ENCODE peak calls at places on chromosomes 1 and 21, in eight cellular contexts. B is fibroblast of lung, S is NB4, E is GM12865, I is ovary, J is tibial artery, V is fibroblast of the aortic adventitia, W is AG04450. G is an unnamed sample.

GRCh38 chr1:201405484-201405831 is 6.3 kb upstream of the LAD1 start:
- DNase-seq in E (peak), B (no peak), V (no peak), J (no peak), S (peak), W (no peak), I (no peak), G (no peak)

GRCh38 chr1:57615956-57616355 is 192.1 kb upstream of the DAB1 start:
- DNase-seq in E (no peak), S (no peak), V (no peak), J (no peak), W (no peak), B (no peak), I (no peak), G (no peak)

GRCh38 chr1:116724765-116725375 is 29.4 kb upstream of the CD2 start:
- DNase-seq in W (peak), S (peak), I (no peak), J (no peak), E (peak), V (peak), B (peak), G (peak)

GRCh38 chr1:55575571-55576279 is 360.6 kb upstream of the USP24 start:
- DNase-seq in E (no peak), V (no peak), I (peak), W (no peak), J (peak), S (no peak), B (no peak), G (no peak)

GRCh38 chr1:6459850-6460265 is 6.1 kb downstream of the TNFRSF25 start:
- DNase-seq in V (no peak), S (peak), B (no peak), I (no peak), W (no peak), J (no peak), E (no peak), G (no peak)

GRCh38 chr1:33327587-33328325 is 6.9 kb upstream of the A3GALT2 start:
- DNase-seq in S (peak), W (peak), V (peak), I (peak), J (peak), B (peak), E (no peak), G (peak)

GRCh38 chr1:58545591-58546519 is 671 bp downstream of the OMA1 start:
- DNase-seq in I (peak), S (peak), V (peak), E (peak), J (peak), B (peak), W (peak), G (peak)

GRCh38 chr1:14228677-14229076 is 369.8 kb upstream of the KAZN start:
- DNase-seq in I (no peak), V (no peak), E (no peak), J (no peak), B (no peak), W (no peak), S (no peak), G (no peak)

GRCh38 chr1:193104496-193104905 is 713 bp downstream of the GLRX2 start:
- DNase-seq in V (no peak), J (peak), I (peak), E (peak), W (no peak), B (no peak), S (peak), G (peak)

GRCh38 chr1:66335125-66335524 is 198.8 kb upstream of the SGIP1 start:
- DNase-seq in J (no peak), B (no peak), S (peak), V (no peak), I (no peak), E (peak), W (no peak), G (no peak)

GRCh38 chr1:119482517-119483425 is 24.2 kb upstream of the HSD3B1 start:
- DNase-seq in V (no peak), I (no peak), B (no peak), J (no peak), E (no peak), W (no peak), S (no peak), G (no peak)

GRCh38 chr1:219783605-219784004 is 144.8 kb downstream of the SLC30A10 start:
- DNase-seq in I (no peak), E (no peak), V (no peak), J (no peak), W (no peak), B (peak), S (no peak), G (no peak)

GRCh38 chr1:157968951-157969350 is 24.5 kb upstream of the KIRREL1 start:
- DNase-seq in W (peak), J (no peak), S (no peak), I (no peak), V (peak), B (peak), E (no peak), G (peak)

GRCh38 chr1:224433041-224433670 is 1.4 kb downstream of the WDR26 start:
- DNase-seq in S (peak), V (peak), E (no peak), I (no peak), W (no peak), B (no peak), J (no peak), G (peak)

GRCh38 chr1:36453051-36453450 is 2.8 kb upstream of the OSCP1 start:
- DNase-seq in J (no peak), V (no peak), S (no peak), B (no peak), W (no peak), I (no peak), E (no peak), G (no peak)

GRCh38 chr21:25916226-25916625 is 181.5 kb downstream of the GABPA start:
- DNase-seq in B (no peak), W (no peak), J (no peak), E (no peak), S (no peak), V (no peak), I (no peak), G (no peak)

GRCh38 chr21:34132905-34133304 is 59.5 kb downstream of the MRPS6 start:
- DNase-seq in E (no peak), B (no peak), S (no peak), W (no peak), V (no peak), I (no peak), J (no peak), G (no peak)

GRCh38 chr21:45496968-45497845 is 45.0 kb downstream of the SLC19A1 start:
- DNase-seq in W (no peak), V (no peak), S (no peak), E (no peak), J (peak), B (no peak), I (peak), G (no peak)

GRCh38 chr21:30958737-30959136 is 77.4 kb upstream of the KRTAP11-1 start:
- DNase-seq in I (no peak), W (no peak), V (no peak), S (no peak), E (no peak), J (no peak), B (no peak), G (no peak)

GRCh38 chr1:205538211-205538840 is 33.9 kb downstream of the CDK18 start:
- DNase-seq in S (no peak), E (no peak), V (peak), B (no peak), J (no peak), I (no peak), W (no peak), G (peak)

GRCh38 chr1:27806758-27807157 is 23.8 kb upstream of the PPP1R8 start:
- DNase-seq in V (no peak), E (no peak), W (no peak), I (no peak), S (no peak), J (no peak), B (no peak), G (no peak)

GRCh38 chr1:10509823-10510509 is 35.2 kb downstream of the PEX14 start:
- DNase-seq in I (no peak), B (no peak), W (no peak), S (no peak), E (no peak), V (no peak), J (no peak), G (no peak)

GRCh38 chr1:155001438-155001687 is 1.2 kb upstream of the ZBTB7B start:
- DNase-seq in E (no peak), W (no peak), J (no peak), I (no peak), B (no peak), S (no peak), V (no peak), G (no peak)

GRCh38 chr1:181099152-181100014 is 10.9 kb downstream of the IER5 start:
- DNase-seq in J (peak), W (no peak), I (no peak), B (peak), V (peak), E (peak), S (no peak), G (peak)

GRCh38 chr1:51175278-51175677 is 60.8 kb upstream of the RNF11 start:
- DNase-seq in B (no peak), V (no peak), I (no peak), J (no peak), S (peak), E (no peak), W (no peak), G (peak)

GRCh38 chr1:54283214-54283996 is 83.4 kb downstream of the MRPL37 start:
- DNase-seq in E (no peak), W (no peak), S (peak), I (no peak), V (no peak), J (no peak), B (no peak), G (no peak)

GRCh38 chr1:156152628-156153027 is 757 bp upstream of the SEMA4A start:
- DNase-seq in E (peak), I (no peak), J (no peak), V (no peak), B (no peak), W (no peak), S (no peak), G (no peak)

GRCh38 chr1:212677573-212677972 is 22.1 kb downstream of the BATF3 start:
- DNase-seq in V (no peak), I (no peak), B (no peak), E (no peak), W (no peak), J (no peak), S (no peak), G (no peak)

GRCh38 chr1:221543529-221544120 is 198.3 kb downstream of the DUSP10 start:
- DNase-seq in I (no peak), B (peak), E (peak), V (peak), W (no peak), J (no peak), S (peak), G (peak)

GRCh38 chr1:192925609-192926008 is 116.8 kb downstream of the RGS2 start:
- DNase-seq in J (no peak), E (no peak), B (no peak), I (no peak), S (no peak), V (no peak), W (no peak), G (no peak)

DNA sequence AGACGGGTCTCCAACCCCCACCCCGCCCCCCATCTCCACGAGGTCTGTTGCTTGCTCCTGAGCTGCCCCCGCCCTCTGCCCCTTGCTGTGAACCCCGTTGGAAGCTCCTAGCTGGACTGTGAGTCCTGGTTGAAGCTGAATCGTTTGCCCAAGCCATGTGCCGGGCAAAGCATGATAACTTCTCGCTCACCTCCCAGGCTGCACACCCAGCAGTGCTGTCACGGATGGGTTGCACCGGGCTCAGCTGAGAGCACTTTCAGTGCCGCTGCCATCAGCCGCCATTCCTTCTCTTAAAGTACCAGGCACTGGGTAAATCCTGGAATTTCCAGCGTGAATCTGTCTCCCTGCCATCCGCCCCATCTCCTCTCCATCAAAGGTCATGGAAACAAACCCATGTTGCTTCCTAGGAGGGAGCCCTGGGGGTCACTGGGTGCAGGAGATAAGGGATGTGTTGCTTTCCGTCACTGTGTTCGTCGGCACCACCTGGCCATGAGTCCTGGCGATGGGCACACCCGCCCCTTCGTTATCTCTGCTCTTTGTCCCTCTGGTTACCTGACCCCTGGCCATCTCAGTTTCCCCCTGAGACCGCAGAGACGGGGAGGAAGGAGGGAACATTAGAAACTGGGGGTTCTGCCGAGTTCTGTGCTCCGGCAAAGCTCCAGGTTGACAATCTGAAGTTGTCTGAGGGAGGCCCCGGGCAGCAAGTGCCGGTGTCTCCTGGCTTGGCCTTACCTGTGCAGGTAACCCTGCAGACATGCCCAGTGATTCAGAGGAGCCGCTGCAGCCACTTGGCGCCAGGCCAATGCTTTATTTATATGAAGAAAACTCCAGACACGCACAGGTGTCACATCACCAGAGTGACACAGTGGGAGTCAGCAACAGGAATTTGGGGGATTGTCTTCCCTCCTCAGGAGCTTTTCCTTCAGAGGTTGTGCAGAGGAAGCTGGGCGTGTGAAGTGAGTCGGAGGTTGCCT is 2.7 kb downstream of the PDE9A start:
- DNase-seq in W (no peak), B (no peak), S (no peak), J (no peak), V (no peak), I (no peak), E (no peak), G (no peak)
- H3K4me3 ChIP-seq in W (no peak), B (no peak), S (no peak), J (no peak), V (no peak), I (no peak), E (no peak), G (no peak)

GRCh38 chr21:41045534-41046268 is 122.3 kb upstream of the BACE2 start:
- DNase-seq in W (no peak), S (peak), E (peak), J (no peak), I (no peak), B (no peak), V (no peak), G (no peak)
- TF ChIP-seq CTCF in W (no peak), S (peak), E (peak), J (no peak), I (no peak), B (no peak), V (peak), G (no peak)

DNA sequence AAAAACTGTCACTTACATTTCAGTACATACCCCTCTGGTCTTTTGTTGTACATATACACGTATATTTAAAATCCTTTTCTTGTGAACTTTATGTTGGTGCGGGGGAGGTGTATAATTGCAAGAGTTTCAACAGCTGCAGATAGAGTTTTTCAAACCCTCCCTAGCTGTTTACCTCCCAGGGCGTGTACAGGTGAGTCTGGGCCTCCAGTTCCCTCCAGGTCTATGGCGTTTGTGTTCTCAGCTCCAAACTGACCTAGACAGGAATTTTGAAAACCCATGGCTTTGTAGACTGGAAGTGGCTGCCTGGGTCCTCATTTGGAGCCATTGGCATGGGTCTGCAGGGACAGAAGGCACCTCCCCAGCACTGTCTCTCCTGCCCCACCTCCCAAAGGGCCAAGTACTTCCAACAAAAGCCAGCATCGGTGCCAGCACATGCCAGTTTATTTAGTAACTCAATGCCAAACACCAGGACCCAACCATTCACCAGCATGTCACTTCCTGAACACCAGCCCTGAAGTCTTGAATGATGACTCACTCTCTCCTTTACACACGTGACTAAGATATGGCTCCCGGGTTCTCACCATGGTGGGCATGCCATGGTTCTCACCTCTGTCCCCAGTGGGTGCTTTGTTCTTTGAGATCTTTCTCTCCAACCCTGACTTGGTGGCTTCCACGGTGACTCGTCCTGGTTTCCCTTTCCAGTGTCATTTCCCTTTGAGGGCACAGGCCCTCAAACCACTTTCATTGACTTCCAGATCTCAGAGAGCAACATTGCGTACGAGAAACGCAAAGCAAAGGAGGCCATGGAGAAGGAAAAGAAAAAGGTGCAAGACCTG is 57.3 kb upstream of the EFHD2 start:
- DNase-seq in J (no peak), V (peak), W (no peak), I (no peak), S (peak), E (peak), B (peak), G (peak)
- H3K4me3 ChIP-seq in J (no peak), V (no peak), W (no peak), I (no peak), S (no peak), E (no peak), B (no peak), G (no peak)

GRCh38 chr1:185317886-185318310 is 855 bp upstream of the IVNS1ABP start:
- DNase-seq in I (peak), E (peak), B (no peak), W (no peak), V (no peak), J (peak), S (no peak), G (peak)
- TF ChIP-seq CTCF in I (no peak), E (no peak), B (no peak), W (no peak), V (no peak), J (no peak), S (no peak), G (no peak)

GRCh38 chr1:184152502-184152901 is 101.0 kb downstream of the TSEN15 start:
- DNase-seq in W (no peak), B (peak), S (peak), V (peak), E (no peak), I (no peak), J (no peak), G (peak)
- H3K4me3 ChIP-seq in W (peak), B (no peak), S (peak), V (peak), E (no peak), I (peak), J (peak), G (peak)

GRCh38 chr21:37000381-37000780 is 6.1 kb upstream of the RIPPLY3 start:
- DNase-seq in E (no peak), B (no peak), V (no peak), W (no peak), S (peak), J (no peak), I (no peak), G (peak)
- TF ChIP-seq CTCF in E (no peak), B (no peak), V (no peak), W (no peak), S (no peak), J (no peak), I (no peak), G (peak)